ENCODE peak calls at places on chromosomes 12 and 14, in six cellular contexts. A, I, H, K, V and L are unnamed samples.

GRCh38 chr12:106866426-106867080 is 89.2 kb upstream of the TMEM263 start:
- DNase-seq in H (no peak), K (no peak), A (no peak), V (peak; percentile 45), I (no peak), L (no peak)

GRCh38 chr12:94261781-94262180 is 113.4 kb downstream of the PLXNC1 start:
- DNase-seq in K (no peak), A (no peak), V (no peak), H (no peak), I (no peak), L (no peak)

GRCh38 chr12:89745286-89745685 is 36.6 kb upstream of the ATP2B1 start:
- DNase-seq in V (no peak), K (no peak), A (no peak), I (no peak), H (no peak), L (no peak)

GRCh38 chr12:105461276-105461975 is 130.9 kb downstream of the C12orf75 start:
- DNase-seq in H (no peak), K (no peak), I (no peak), V (peak; percentile 46), A (no peak), L (no peak)

GRCh38 chr14:79704406-79704805 is 506.9 kb downstream of the DIO2 start:
- DNase-seq in V (no peak), K (no peak), H (no peak), I (no peak), A (no peak), L (no peak)

GRCh38 chr12:88946377-88946997 is 366.2 kb upstream of the KITLG start:
- DNase-seq in H (no peak), V (peak; percentile 85), K (peak; percentile 26), A (no peak), I (no peak), L (no peak)

GRCh38 chr14:22375321-22375930 is 213.6 kb downstream of the DAD1 start:
- DNase-seq in I (no peak), A (no peak), H (no peak), K (no peak), V (peak; percentile 80), L (no peak)

GRCh38 chr12:104154286-104154685 is 16.3 kb upstream of the NFYB start:
- DNase-seq in V (no peak), K (no peak), H (no peak), I (no peak), A (no peak), L (no peak)

GRCh38 chr12:32253154-32253795 is 146.1 kb upstream of the FGD4 start:
- DNase-seq in K (no peak), I (no peak), H (no peak), V (peak; percentile 22), A (no peak), L (no peak)

GRCh38 chr12:130872179-130873096 is 572 bp downstream of the RAN start:
- DNase-seq in K (no peak), I (peak; percentile 29), V (peak; percentile 28), A (no peak), H (peak; percentile 38), L (peak; percentile 62)

GRCh38 chr12:54370218-54370730 is 6.0 kb upstream of the GPR84 start:
- DNase-seq in V (peak; percentile 84), K (no peak), I (peak; percentile 72), A (peak; percentile 80), H (peak; percentile 80), L (peak; percentile 66)

GRCh38 chr12:8077207-8077606 is 4.9 kb upstream of the NECAP1 start:
- DNase-seq in I (no peak), K (no peak), H (no peak), V (peak; percentile 46), A (no peak), L (no peak)

GRCh38 chr12:47029903-47030302 is 49.5 kb upstream of the PCED1B start:
- DNase-seq in V (no peak), H (no peak), K (no peak), I (no peak), A (no peak), L (no peak)

GRCh38 chr14:70073924-70074566 is 114.7 kb downstream of the SLC8A3 start:
- DNase-seq in H (peak; percentile 80), I (no peak), A (peak; percentile 13), V (peak; percentile 70), K (no peak), L (no peak)

GRCh38 chr14:96698846-96699543 is 98.2 kb upstream of the VRK1 start:
- DNase-seq in V (no peak), H (no peak), K (no peak), I (no peak), A (no peak), L (no peak)

GRCh38 chr12:24899503-24900098 is 49.3 kb downstream of the BCAT1 start:
- DNase-seq in I (no peak), V (no peak), A (no peak), K (no peak), H (no peak), L (no peak)

GRCh38 chr12:3933819-3934192 is 60.6 kb upstream of the PARP11 start:
- DNase-seq in A (no peak), I (no peak), H (no peak), K (no peak), V (no peak), L (no peak)

GRCh38 chr12:13945236-13945635 is 36.2 kb downstream of the GRIN2B start:
- DNase-seq in V (no peak), K (no peak), A (no peak), I (no peak), H (no peak), L (no peak)

GRCh38 chr12:81520064-81520945 is 238.8 kb downstream of the PPFIA2 start:
- DNase-seq in K (no peak), H (no peak), I (no peak), A (no peak), V (peak; percentile 4), L (no peak)

GRCh38 chr14:72739446-72740405 is 154.2 kb downstream of the DPF3 start:
- DNase-seq in H (peak; percentile 9), K (no peak), A (no peak), I (no peak), V (no peak), L (no peak)

GRCh38 chr14:54329082-54329695 is 67.6 kb upstream of the CDKN3 start:
- DNase-seq in K (peak; percentile 15), V (peak; percentile 78), A (peak; percentile 20), H (peak; percentile 33), I (peak; percentile 19), L (peak; percentile 54)

GRCh38 chr12:508795-509194 is 49.1 kb downstream of the B4GALNT3 start:
- DNase-seq in H (peak; percentile 57), K (no peak), I (no peak), V (no peak), A (no peak), L (no peak)

DNA sequence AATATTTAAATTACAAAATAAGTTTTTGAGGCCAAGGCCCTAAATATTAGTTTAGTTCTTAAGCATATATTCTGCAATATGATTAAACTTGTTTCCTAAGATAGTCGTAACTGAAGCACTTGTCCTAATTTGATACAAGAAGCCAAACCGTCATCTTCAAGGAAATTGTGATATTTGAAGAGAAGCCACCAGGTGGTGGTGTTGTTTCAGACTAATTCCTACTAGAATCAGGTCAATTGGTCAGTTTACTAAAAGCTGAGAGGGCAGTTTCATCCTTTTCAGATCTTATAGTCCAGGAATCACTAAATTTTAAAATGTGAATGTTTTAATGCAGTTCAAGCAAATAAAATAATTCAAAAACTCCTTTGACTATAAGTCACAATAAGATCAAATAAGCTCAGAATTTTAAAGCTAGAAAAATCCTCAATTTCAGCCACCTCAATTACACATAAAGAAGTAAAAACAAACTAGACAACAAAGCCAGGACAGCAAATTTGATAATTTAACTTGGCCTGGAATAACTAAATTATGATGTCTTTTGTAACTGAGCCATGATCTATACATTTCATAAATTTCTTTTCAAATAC is 7.1 kb upstream of the ARL1 start:
- DNase-seq in H (no peak), K (peak; percentile 45), V (peak; percentile 84), A (peak; percentile 27), I (no peak), L (no peak)
- TF ChIP-seq CTCF in H (peak; percentile 55), K (no peak), V (peak; percentile 40), A (peak; percentile 51), I (peak; percentile 64), L (peak; percentile 59)

GRCh38 chr12:60980558-60980957 is 1279.6 kb upstream of the USP15 start:
- DNase-seq in H (no peak), K (no peak), I (no peak), A (no peak), V (no peak), L (no peak)

GRCh38 chr12:60981473-60981872 is 1278.7 kb upstream of the USP15 start:
- DNase-seq in H (no peak), K (no peak), I (no peak), A (no peak), V (no peak), L (no peak)

GRCh38 chr12:60977966-60978365 is 1282.2 kb upstream of the USP15 start:
- DNase-seq in A (no peak), I (no peak), V (no peak), H (no peak), K (no peak), L (no peak)
- TF ChIP-seq CTCF in A (no peak), I (no peak), V (no peak), H (no peak), K (no peak), L (no peak)

GRCh38 chr12:48446372-48446771 is 26.0 kb upstream of the ANP32D start:
- DNase-seq in I (no peak), V (no peak), K (no peak), H (no peak), A (no peak), L (no peak)
- TF ChIP-seq CTCF in I (no peak), V (no peak), K (no peak), H (no peak), A (no peak), L (no peak)

DNA sequence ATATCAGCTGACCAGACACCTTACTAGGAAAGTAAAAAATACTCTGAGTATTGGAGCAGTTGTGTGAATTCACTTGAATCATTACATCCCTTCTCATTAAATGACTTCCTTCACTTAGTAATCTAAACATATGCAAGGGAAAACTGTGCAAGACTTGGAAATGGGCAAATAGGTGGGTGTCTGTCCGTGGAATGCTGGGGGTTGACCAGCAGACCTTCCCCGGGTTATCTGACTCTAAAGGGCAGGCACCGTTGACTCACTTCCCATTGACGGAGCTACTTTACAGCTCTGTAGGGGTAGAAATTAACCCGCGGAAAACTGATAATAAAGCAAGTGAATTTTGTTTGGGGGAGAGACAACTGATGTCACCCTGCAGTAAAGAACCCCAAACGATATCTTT is 199.3 kb downstream of the TTC7B start:
- DNase-seq in K (no peak), H (no peak), I (no peak), V (no peak), A (no peak), L (no peak)
- TF ChIP-seq CTCF in K (no peak), H (no peak), I (no peak), V (no peak), A (no peak), L (no peak)

DNA sequence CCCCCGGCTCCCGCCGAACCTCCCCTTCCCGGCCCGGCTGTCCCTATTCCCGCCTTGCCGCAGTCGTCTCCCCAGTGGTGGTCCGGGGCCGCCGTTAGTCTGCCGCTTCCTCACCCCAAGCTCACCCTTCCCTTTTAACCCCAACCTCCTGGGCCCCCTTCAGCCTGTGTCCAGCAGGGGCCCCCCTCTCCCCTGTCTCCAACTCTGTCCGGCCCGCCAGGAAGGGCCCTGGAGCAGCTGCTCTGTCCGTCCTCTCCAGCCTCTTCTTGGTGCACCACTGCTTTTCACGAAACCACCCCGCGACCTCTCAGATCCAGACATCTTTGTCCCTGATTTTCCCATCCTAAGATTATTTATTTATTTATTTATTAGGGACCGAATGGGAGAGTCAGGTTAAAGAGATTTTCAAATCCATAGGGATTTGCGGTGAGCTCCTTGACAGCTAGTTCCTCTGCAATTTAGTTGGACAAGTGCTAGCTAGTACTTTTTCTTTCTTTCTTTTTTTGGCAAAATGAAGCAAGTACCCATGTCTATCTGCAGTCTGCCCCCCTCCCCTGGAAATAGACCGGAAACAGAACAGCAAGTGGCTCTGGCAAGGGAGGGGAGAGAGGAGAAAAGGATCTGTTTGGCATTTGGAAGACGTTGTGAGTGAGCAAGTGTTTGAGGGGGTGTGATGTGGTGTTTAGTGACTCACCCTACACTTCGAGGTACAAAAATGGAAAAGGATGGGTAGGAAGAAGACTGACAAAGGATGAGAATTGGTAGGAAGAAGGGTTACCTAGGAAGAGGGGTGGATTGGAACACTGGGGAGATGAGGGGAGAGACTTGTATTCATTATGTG is 632 bp downstream of the UBR7 start:
- DNase-seq in A (no peak), I (peak; percentile 57), V (peak; percentile 61), K (no peak), H (peak; percentile 40), L (no peak)
- TF ChIP-seq CTCF in A (no peak), I (no peak), V (peak; percentile 45), K (no peak), H (no peak), L (no peak)